ENCODE peak calls at places on chromosome 9, in eight cellular contexts. X, A, I, U, H, O, V and R are unnamed samples.

GRCh38 chr9:123757960-123758359 is 172.0 kb downstream of the DENND1A start:
- DNase-seq in X (no peak), A (no peak), I (no peak), U (no peak), H (no peak), O (no peak), V (no peak), R (no peak)

GRCh38 chr9:98255064-98255577 is 328 bp downstream of the TBC1D2 start:
- DNase-seq in X (no peak), A (peak), I (no peak), U (no peak), H (no peak), O (peak), V (no peak), R (no peak)

GRCh38 chr9:7906783-7907182 is 107.2 kb upstream of the DMAC1 start:
- DNase-seq in X (no peak), A (no peak), I (no peak), U (no peak), H (no peak), O (no peak), V (no peak), R (no peak)

GRCh38 chr9:99822596-99823391 is 1.1 kb downstream of the NR4A3 start:
- DNase-seq in X (peak), A (peak), I (peak), U (no peak), H (peak), O (peak), V (no peak), R (peak)

GRCh38 chr9:111000202-111000601 is 38.1 kb downstream of the LPAR1 start:
- DNase-seq in X (no peak), A (no peak), I (no peak), U (no peak), H (no peak), O (no peak), V (no peak), R (no peak)

GRCh38 chr9:131474711-131475110 is 28.0 kb upstream of the POMT1 start:
- DNase-seq in X (no peak), A (no peak), I (no peak), U (peak), H (no peak), O (no peak), V (no peak), R (no peak)

GRCh38 chr9:124215551-124215910 is 42.2 kb upstream of the NEK6 start:
- DNase-seq in X (no peak), A (no peak), I (no peak), U (no peak), H (no peak), O (no peak), V (no peak), R (no peak)

GRCh38 chr9:135989722-135990467 is 28.7 kb upstream of the UBAC1 start:
- DNase-seq in X (peak), A (no peak), I (peak), U (peak), H (no peak), O (no peak), V (no peak), R (no peak)

GRCh38 chr9:76321185-76321828 is 72.9 kb downstream of the RFK start:
- DNase-seq in X (no peak), A (no peak), I (no peak), U (no peak), H (no peak), O (peak), V (no peak), R (no peak)

GRCh38 chr9:124297553-124297905 is 39.8 kb downstream of the NEK6 start:
- DNase-seq in X (no peak), A (peak), I (no peak), U (no peak), H (no peak), O (peak), V (no peak), R (no peak)

GRCh38 chr9:131491001-131491710 is 11.6 kb upstream of the POMT1 start:
- DNase-seq in X (no peak), A (no peak), I (no peak), U (no peak), H (no peak), O (no peak), V (no peak), R (no peak)

GRCh38 chr9:33289501-33289900 is 815 bp upstream of the NFX1 start:
- DNase-seq in X (peak), A (peak), I (no peak), U (no peak), H (peak), O (peak), V (no peak), R (peak)

GRCh38 chr9:123551636-123552203 is 195.7 kb downstream of the CRB2 start:
- DNase-seq in X (no peak), A (no peak), I (no peak), U (no peak), H (no peak), O (no peak), V (no peak), R (no peak)

GRCh38 chr9:134980516-134980915 is 62.8 kb upstream of the FCN1 start:
- DNase-seq in X (no peak), A (no peak), I (no peak), U (peak), H (no peak), O (no peak), V (no peak), R (no peak)

GRCh38 chr9:13244190-13244589 is 35.3 kb downstream of the MPDZ start:
- DNase-seq in X (no peak), A (no peak), I (peak), U (no peak), H (no peak), O (no peak), V (no peak), R (no peak)